ENCODE peak calls at places on chromosomes 5 and 9, in five cellular contexts. I is trophoblast cell, H is neuronal stem cell, W is H9, N is H1. D is an unnamed sample.

GRCh38 chr9:88502552-88503034 is 32.4 kb upstream of the NXNL2 start:
- DNase-seq in N (no peak), I (no peak), W (no peak), H (no peak), D (no peak)

GRCh38 chr9:88660611-88661010 is 125.6 kb downstream of the NXNL2 start:
- DNase-seq in H (no peak), W (peak), N (peak), I (peak), D (peak)

GRCh38 chr9:122265265-122265900 is 701 bp downstream of the MRRF start:
- DNase-seq in I (peak), H (no peak), N (no peak), W (peak), D (peak)

GRCh38 chr5:36744678-36745659 is 131.6 kb upstream of the NIPBL start:
- DNase-seq in H (peak), W (peak), I (peak), N (peak), D (peak)

GRCh38 chr9:135607401-135608293 is 31.7 kb downstream of the GLT6D1 start:
- DNase-seq in I (no peak), N (no peak), W (peak), H (no peak), D (no peak)

GRCh38 chr9:9061599-9061998 is 1262.0 kb upstream of the DMAC1 start:
- DNase-seq in I (no peak), H (no peak), N (no peak), W (no peak), D (no peak)

GRCh38 chr9:1922026-1922425 is 93.1 kb upstream of the SMARCA2 start:
- DNase-seq in H (no peak), N (no peak), I (no peak), W (peak), D (no peak)

GRCh38 chr5:13359326-13359725 is 585.2 kb downstream of the DNAH5 start:
- DNase-seq in N (no peak), W (no peak), H (no peak), I (no peak), D (no peak)

GRCh38 chr9:9557804-9558334 is 1054.9 kb downstream of the PTPRD start:
- DNase-seq in H (no peak), I (no peak), W (peak), N (no peak), D (no peak)

GRCh38 chr9:86859056-86859455 is 88.2 kb downstream of the GAS1 start:
- DNase-seq in N (no peak), I (no peak), W (no peak), H (no peak), D (no peak)

GRCh38 chr5:82147860-82148573 is 130.1 kb downstream of the RPS23 start:
- DNase-seq in N (no peak), H (no peak), W (no peak), I (no peak), D (peak)

GRCh38 chr9:114852050-114852594 is 46.3 kb upstream of the TNFSF15 start:
- DNase-seq in W (no peak), N (no peak), I (no peak), H (no peak), D (peak)

GRCh38 chr9:98067184-98067583 is 10.7 kb downstream of the NANS start:
- DNase-seq in W (no peak), I (no peak), N (no peak), H (no peak), D (no peak)

GRCh38 chr9:105053209-105053652 is 125.3 kb upstream of the ABCA1 start:
- DNase-seq in N (no peak), W (no peak), H (no peak), I (peak), D (peak)

GRCh38 chr9:91690540-91691249 is 259.3 kb downstream of the ROR2 start:
- DNase-seq in W (no peak), I (no peak), H (no peak), N (no peak), D (no peak)

GRCh38 chr9:136687721-136688223 is 515 bp upstream of the AGPAT2 start:
- DNase-seq in I (no peak), H (no peak), W (no peak), N (no peak), D (no peak)

GRCh38 chr5:168714046-168714445 is 134.9 kb upstream of the PANK3 start:
- DNase-seq in H (no peak), I (no peak), N (no peak), W (no peak), D (peak)

GRCh38 chr5:136518814-136519213 is 153.5 kb upstream of the TRPC7 start:
- DNase-seq in I (no peak), W (no peak), N (no peak), H (no peak), D (no peak)

GRCh38 chr9:137053944-137054931 is at the start of gene ENTPD2:
- DNase-seq in I (peak), W (peak), N (no peak), H (no peak), D (no peak)

GRCh38 chr9:79629721-79630120 is 58.0 kb downstream of the TLE4 start:
- DNase-seq in W (no peak), N (no peak), H (no peak), I (no peak), D (no peak)

GRCh38 chr5:137583129-137583528 is 84.0 kb upstream of the SPOCK1 start:
- DNase-seq in W (no peak), N (no peak), I (no peak), H (no peak), D (no peak)

GRCh38 chr9:85263288-85263687 is 478.5 kb downstream of the AGTPBP1 start:
- DNase-seq in N (no peak), H (no peak), W (no peak), I (no peak), D (no peak)
- H2BK12ac ChIP-seq in N (no peak), H (no peak), W (no peak), I (no peak), D (no peak)

DNA sequence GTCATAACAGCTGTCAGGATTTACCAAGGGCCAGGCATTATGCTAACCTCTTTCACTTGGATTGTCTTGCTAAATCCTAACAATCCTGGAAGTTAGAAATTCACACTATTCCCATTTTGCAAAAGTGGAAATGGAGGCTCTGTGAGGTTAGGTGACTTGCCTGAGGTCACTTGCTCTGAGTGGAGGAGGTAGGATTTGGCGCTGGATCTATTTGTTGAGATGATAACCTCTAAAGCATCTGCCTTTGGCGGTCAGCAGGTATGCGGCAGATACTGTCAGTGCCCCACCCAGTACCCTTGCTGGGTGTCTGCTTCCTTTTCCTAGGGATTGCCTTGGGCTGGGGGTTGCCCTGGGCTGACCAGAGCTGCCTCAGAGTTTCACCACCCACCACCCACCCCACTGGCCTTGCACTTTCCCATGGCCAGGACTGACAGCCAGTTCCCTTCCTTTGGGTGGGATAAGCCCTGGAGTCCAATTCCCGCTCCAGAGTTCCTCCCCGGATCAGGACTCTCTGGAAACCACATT is 164.8 kb upstream of the MSX2 start:
- DNase-seq in W (no peak), H (no peak), N (no peak), I (peak), D (no peak)
- H2BK120ac ChIP-seq in W (no peak), H (no peak), N (no peak), I (peak), D (no peak)

GRCh38 chr5:75671506-75671905 is 45.7 kb downstream of the POC5 start:
- DNase-seq in I (no peak), H (no peak), W (no peak), N (no peak), D (no peak)
- H2BK12ac ChIP-seq in I (no peak), H (no peak), W (no peak), N (no peak), D (no peak)

GRCh38 chr9:100346836-100347235 is 5.9 kb downstream of the TEX10 start:
- DNase-seq in I (no peak), H (no peak), N (no peak), W (no peak), D (no peak)

GRCh38 chr9:100340224-100340623 is 12.5 kb downstream of the TEX10 start:
- DNase-seq in I (no peak), H (no peak), N (no peak), W (no peak), D (no peak)

GRCh38 chr9:100341889-100342288 is 10.9 kb downstream of the TEX10 start:
- DNase-seq in I (no peak), H (no peak), W (no peak), N (no peak), D (no peak)
- H2BK120ac ChIP-seq in I (no peak), H (no peak), W (no peak), N (no peak), D (no peak)

GRCh38 chr9:32414856-32415255 is 30.4 kb downstream of the ACO1 start:
- DNase-seq in H (no peak), I (no peak), N (no peak), W (no peak), D (no peak)
- H2BK12ac ChIP-seq in H (no peak), I (no peak), N (no peak), W (no peak), D (no peak)

GRCh38 chr5:71887680-71888079 is 168.6 kb downstream of the CARTPT start:
- DNase-seq in N (no peak), I (peak), H (no peak), W (no peak), D (peak)
- H2BK120ac ChIP-seq in N (no peak), I (no peak), H (no peak), W (no peak), D (no peak)

DNA sequence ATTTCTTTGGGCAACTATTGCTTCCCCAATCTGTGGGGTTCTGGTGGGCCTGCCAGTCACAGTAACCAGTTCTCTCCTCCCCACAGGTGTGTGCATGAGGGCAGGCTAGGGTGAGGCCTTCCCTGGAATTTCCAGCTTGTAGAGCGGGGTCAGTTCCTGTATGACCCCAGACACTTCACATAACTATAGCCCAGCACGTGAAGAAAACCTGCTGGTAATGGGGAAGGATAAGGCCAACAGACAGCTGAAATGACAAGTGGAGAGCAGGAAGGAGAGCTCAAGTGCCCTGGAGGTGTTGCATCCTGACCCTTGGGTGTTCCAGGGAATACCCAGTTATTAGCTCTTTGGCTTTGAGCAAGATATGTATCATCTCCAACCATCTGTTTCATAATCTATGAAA is 142.2 kb downstream of the CDC42SE2 start:
- DNase-seq in H (no peak), I (peak), W (no peak), N (no peak), D (no peak)
- H2BK12ac ChIP-seq in H (no peak), I (no peak), W (no peak), N (no peak), D (no peak)

GRCh38 chr9:16870606-16871357 is at the start of gene BNC2:
- DNase-seq in W (peak), I (peak), H (peak), N (no peak), D (peak)
- H2BK120ac ChIP-seq in W (no peak), I (peak), H (no peak), N (no peak), D (peak)

GRCh38 chr5:94422819-94423218 is 195.6 kb downstream of the KIAA0825 start:
- DNase-seq in H (no peak), I (no peak), W (no peak), N (no peak), D (peak)

GRCh38 chr5:94423411-94423810 is 195.0 kb downstream of the KIAA0825 start:
- DNase-seq in W (no peak), N (no peak), I (no peak), H (no peak), D (no peak)

GRCh38 chr5:94429566-94429965 is 188.8 kb downstream of the KIAA0825 start:
- DNase-seq in H (no peak), N (no peak), W (no peak), I (no peak), D (no peak)

GRCh38 chr5:94425396-94425795 is 193.0 kb downstream of the KIAA0825 start:
- DNase-seq in W (no peak), I (no peak), N (no peak), H (no peak), D (no peak)
- H2BK12ac ChIP-seq in W (no peak), I (no peak), N (no peak), H (no peak), D (no peak)

DNA sequence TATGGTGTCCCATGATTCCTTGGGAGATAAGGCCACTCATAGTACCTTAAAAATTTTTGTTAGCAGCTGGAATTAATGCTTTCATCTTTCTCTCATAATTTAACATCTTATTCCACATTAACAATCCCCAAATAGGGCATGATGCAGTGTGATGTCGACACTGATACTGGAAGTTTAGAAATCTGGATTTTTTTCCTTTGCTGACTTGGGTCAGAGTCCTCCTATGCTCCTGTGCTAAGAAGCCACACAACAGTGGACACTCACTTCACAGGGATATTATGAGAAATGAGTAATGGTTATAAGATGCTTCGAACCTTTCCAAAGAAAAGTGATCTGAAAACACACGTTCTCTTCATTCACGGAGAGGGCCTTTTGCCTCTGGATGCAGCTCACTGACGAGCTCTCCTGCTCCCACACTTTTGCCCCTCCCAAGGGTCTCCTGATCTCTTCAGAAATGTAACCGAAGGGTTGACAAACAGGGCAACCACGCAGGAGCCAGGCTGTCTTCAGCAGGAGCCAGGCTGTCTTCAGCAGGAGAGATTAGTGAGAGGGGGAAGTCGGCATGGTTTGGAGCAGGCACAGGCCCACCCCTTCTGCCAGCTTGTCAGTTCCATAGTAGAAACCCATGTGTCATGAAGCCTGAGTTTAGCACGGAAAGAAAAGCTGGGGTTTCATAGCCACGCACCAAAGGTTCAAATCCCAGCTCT is 247.8 kb downstream of the AOPEP start:
- DNase-seq in H (no peak), I (no peak), W (no peak), N (no peak), D (no peak)
- H2BK120ac ChIP-seq in H (no peak), I (no peak), W (no peak), N (no peak), D (no peak)